ENCODE peak calls at places on chromosomes 6 and 20, in seven cellular contexts. C, A, H, V, I, F and Z are unnamed samples.

GRCh38 chr20:53959849-53960585 is 110.4 kb downstream of the BCAS1 start:
- DNase-seq in C (no peak), A (no peak), F (no peak), I (no peak), H (no peak), V (peak), Z (no peak)

GRCh38 chr6:169962604-169963469 is 211.4 kb downstream of the ERMARD start:
- DNase-seq in I (no peak), F (no peak), C (peak), A (no peak), V (no peak), H (no peak), Z (no peak)

GRCh38 chr6:78483546-78483945 is 383.8 kb upstream of the IRAK1BP1 start:
- DNase-seq in H (no peak), F (no peak), A (peak), I (no peak), V (no peak), C (no peak), Z (no peak)

GRCh38 chr20:62303327-62304226 is 780 bp downstream of the ADRM1 start:
- DNase-seq in I (peak), C (peak), V (peak), A (no peak), H (no peak), F (no peak), Z (peak)

GRCh38 chr20:19903168-19903676 is 113.9 kb upstream of the NAA20 start:
- DNase-seq in I (no peak), V (peak), A (peak), C (no peak), H (no peak), F (no peak), Z (no peak)

GRCh38 chr20:37228111-37228510 is 33.5 kb downstream of the GHRH start:
- DNase-seq in F (no peak), C (no peak), A (no peak), V (no peak), I (no peak), H (no peak), Z (no peak)

GRCh38 chr6:142200846-142201628 is 54.0 kb downstream of the VTA1 start:
- DNase-seq in V (no peak), C (no peak), H (no peak), A (no peak), F (no peak), I (no peak), Z (no peak)

GRCh38 chr6:46016063-46016608 is 476 bp upstream of the CLIC5 start:
- DNase-seq in C (no peak), I (no peak), H (no peak), V (no peak), F (no peak), A (no peak), Z (no peak)

GRCh38 chr6:135906542-135906941 is 55.0 kb downstream of the PDE7B start:
- DNase-seq in V (peak), H (no peak), I (no peak), F (no peak), C (no peak), A (peak), Z (peak)

GRCh38 chr6:107132330-107132954 is 17.1 kb upstream of the BEND3 start:
- DNase-seq in H (no peak), C (no peak), A (no peak), V (peak), F (no peak), I (no peak), Z (no peak)

GRCh38 chr20:48787861-48788375 is 39.9 kb downstream of the PREX1 start:
- DNase-seq in F (no peak), V (peak), H (no peak), C (no peak), I (peak), A (peak), Z (peak)

GRCh38 chr6:159929819-159930218 is 39.0 kb downstream of the MAS1 start:
- DNase-seq in H (no peak), F (no peak), V (no peak), I (no peak), A (no peak), C (no peak), Z (no peak)

GRCh38 chr6:473356-473755 is 81.8 kb downstream of the IRF4 start:
- DNase-seq in A (no peak), V (no peak), F (no peak), C (no peak), H (no peak), I (no peak), Z (no peak)

GRCh38 chr6:97850458-97851218 is 567.6 kb upstream of the MMS22L start:
- DNase-seq in V (no peak), F (no peak), H (peak), C (no peak), I (no peak), A (no peak), Z (no peak)

GRCh38 chr20:24027229-24027628 is 38.6 kb upstream of the GGTLC1 start:
- DNase-seq in V (no peak), A (no peak), I (no peak), F (no peak), C (no peak), H (no peak), Z (peak)

GRCh38 chr20:58117944-58118343 is 110.5 kb downstream of the ANKRD60 start:
- DNase-seq in H (no peak), C (no peak), F (no peak), V (no peak), I (no peak), A (no peak), Z (no peak)

GRCh38 chr20:37902504-37903313 is at the start of gene VSTM2L:
- DNase-seq in V (peak), F (no peak), C (peak), I (peak), H (no peak), A (peak), Z (peak)

GRCh38 chr20:21505161-21505809 is 8.6 kb downstream of the NKX2-2 start:
- DNase-seq in H (peak), V (peak), I (peak), F (no peak), A (peak), C (peak), Z (peak)

GRCh38 chr6:36794704-36795065 is 44.6 kb downstream of the CPNE5 start:
- DNase-seq in I (no peak), A (no peak), V (no peak), H (no peak), F (no peak), C (no peak), Z (peak)
- H2AK5ac ChIP-seq in I (no peak), A (no peak), V (no peak), H (peak), F (no peak), C (no peak), Z (no peak)

GRCh38 chr6:43824741-43825064 is 54.7 kb downstream of the VEGFA start:
- DNase-seq in A (no peak), F (no peak), I (no peak), C (no peak), V (no peak), H (no peak), Z (no peak)

GRCh38 chr6:43823879-43824740 is 54.1 kb downstream of the VEGFA start:
- DNase-seq in F (no peak), I (peak), A (no peak), H (no peak), V (no peak), C (no peak), Z (no peak)

GRCh38 chr6:43825187-43826115 is 55.4 kb downstream of the VEGFA start:
- DNase-seq in I (peak), V (no peak), H (no peak), C (no peak), F (no peak), A (no peak), Z (no peak)

GRCh38 chr6:43821101-43821886 is 51.3 kb downstream of the VEGFA start:
- DNase-seq in F (no peak), C (no peak), V (no peak), I (no peak), A (no peak), H (no peak), Z (peak)

GRCh38 chr6:43823390-43823789 is 53.4 kb downstream of the VEGFA start:
- DNase-seq in H (no peak), F (no peak), C (no peak), I (no peak), A (no peak), V (no peak), Z (no peak)
- H2AK5ac ChIP-seq in H (no peak), F (no peak), C (no peak), I (no peak), A (no peak), V (peak), Z (no peak)

GRCh38 chr6:74439412-74439811 is 743.4 kb downstream of the CD109 start:
- DNase-seq in V (no peak), I (no peak), C (no peak), H (no peak), F (no peak), A (no peak), Z (no peak)
- H2AK5ac ChIP-seq in V (no peak), I (no peak), C (no peak), H (no peak), F (no peak), A (no peak), Z (no peak)

DNA sequence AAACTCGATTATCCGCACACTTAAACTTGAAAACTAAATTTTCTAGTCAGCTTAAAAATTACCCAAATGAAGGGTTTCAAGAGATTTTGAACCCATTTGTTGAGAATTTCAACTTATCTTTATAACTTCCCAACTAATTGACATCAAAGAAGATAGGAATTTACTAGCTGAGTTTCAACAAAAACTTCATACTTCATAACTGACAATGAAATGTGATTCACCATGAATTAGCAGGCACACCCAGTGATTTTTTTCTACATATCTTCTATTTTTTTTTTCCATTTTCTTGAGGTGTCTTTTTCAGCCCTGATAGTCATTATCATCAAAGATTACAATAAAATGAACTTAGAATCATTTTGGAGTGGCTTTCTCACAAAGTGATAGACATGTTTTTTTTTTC is 26.7 kb downstream of the TNFAIP3 start:
- DNase-seq in I (no peak), F (no peak), A (no peak), C (no peak), H (no peak), V (no peak), Z (no peak)
- H2AK5ac ChIP-seq in I (no peak), F (no peak), A (no peak), C (no peak), H (no peak), V (no peak), Z (no peak)

GRCh38 chr6:14431375-14432330 is 314.1 kb downstream of the CD83 start:
- DNase-seq in I (peak), C (no peak), H (no peak), F (no peak), A (no peak), V (no peak), Z (no peak)
- H2AK5ac ChIP-seq in I (no peak), C (no peak), H (no peak), F (no peak), A (no peak), V (no peak), Z (no peak)

DNA sequence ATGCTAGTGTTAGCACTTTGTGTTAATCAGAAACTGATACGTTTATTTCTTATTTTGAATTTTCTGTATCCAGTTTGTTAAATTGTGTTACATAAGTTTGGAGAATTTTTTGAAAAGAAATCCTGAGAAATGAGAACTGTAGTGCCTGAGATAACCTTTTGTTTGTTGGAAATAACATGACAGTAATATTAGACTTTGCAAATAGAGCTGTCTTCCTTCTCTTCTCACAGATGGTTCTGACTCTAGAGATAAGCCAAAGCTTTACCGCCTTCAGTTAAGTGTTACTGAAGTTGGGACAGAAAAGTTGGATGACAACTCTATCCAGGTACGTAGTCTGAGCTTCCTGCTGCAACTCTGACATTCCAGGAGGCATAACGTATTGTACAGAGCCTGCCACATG is 69.9 kb downstream of the AFDN start:
- DNase-seq in H (no peak), I (no peak), F (no peak), C (no peak), V (no peak), A (no peak), Z (no peak)
- H2AK5ac ChIP-seq in H (no peak), I (no peak), F (no peak), C (no peak), V (no peak), A (no peak), Z (no peak)